ENCODE peak calls at places on chromosomes 6 and 20, in ten cellular contexts. R is PC-3, F is transverse colon, T is OCI-LY7, M is right atrium auricular region, C is cardiac muscle cell, U is Panc1, J is pancreas, V is tibial nerve, S is mucosa of descending colon. Y is an unnamed sample.

GRCh38 chr20:44618318-44618731 is 33.2 kb downstream of the ADA start:
- DNase-seq in R (no peak), F (peak; percentile 51), T (peak; percentile 34), M (no peak), C (no peak), U (no peak), J (no peak), V (no peak), S (peak; percentile 65), Y (no peak)

GRCh38 chr20:5197847-5198650 is 71.2 kb downstream of the CDS2 start:
- DNase-seq in R (no peak), F (no peak), T (no peak), M (no peak), C (no peak), U (no peak), J (no peak), V (no peak), S (no peak), Y (no peak)

GRCh38 chr20:47713941-47714450 is 71.3 kb downstream of the SULF2 start:
- DNase-seq in R (no peak), F (no peak), T (no peak), M (peak; percentile 61), C (no peak), U (no peak), J (no peak), V (peak; percentile 61), S (no peak), Y (no peak)

GRCh38 chr6:119347466-119348307 is 1.9 kb downstream of the MAN1A1 start:
- DNase-seq in R (peak; percentile 38), F (peak; percentile 69), T (peak; percentile 75), M (no peak), C (no peak), U (no peak), J (peak; percentile 58), V (no peak), S (peak; percentile 81), Y (no peak)

GRCh38 chr6:123965894-123966293 is 162.2 kb downstream of the NKAIN2 start:
- DNase-seq in R (peak; percentile 10), F (no peak), T (no peak), M (no peak), C (peak; percentile 5), U (no peak), J (no peak), V (no peak), S (no peak), Y (no peak)

GRCh38 chr6:84635081-84635745 is 129.2 kb downstream of the TBX18 start:
- DNase-seq in R (no peak), F (no peak), T (no peak), M (no peak), C (peak; percentile 90), U (no peak), J (no peak), V (no peak), S (no peak), Y (no peak)

GRCh38 chr6:47743744-47744143 is 38.1 kb upstream of the OPN5 start:
- DNase-seq in R (peak; percentile 78), F (no peak), T (no peak), M (no peak), C (peak; percentile 77), U (no peak), J (no peak), V (no peak), S (no peak), Y (no peak)

GRCh38 chr20:59485576-59486250 is 118.6 kb upstream of the PHACTR3 start:
- DNase-seq in R (no peak), F (no peak), T (no peak), M (no peak), C (no peak), U (no peak), J (no peak), V (no peak), S (no peak), Y (no peak)

GRCh38 chr20:60365063-60365640 is 406.9 kb downstream of the CDH26 start:
- DNase-seq in R (no peak), F (no peak), T (peak; percentile 4), M (no peak), C (no peak), U (no peak), J (no peak), V (no peak), S (no peak), Y (no peak)

GRCh38 chr20:24568842-24569241 is 99.4 kb downstream of the SYNDIG1 start:
- DNase-seq in R (no peak), F (no peak), T (no peak), M (no peak), C (no peak), U (no peak), J (no peak), V (no peak), S (no peak), Y (no peak)

GRCh38 chr6:45741437-45742166 is 274.1 kb downstream of the CLIC5 start:
- DNase-seq in R (no peak), F (peak; percentile 20), T (peak; percentile 19), M (no peak), C (peak; percentile 72), U (no peak), J (no peak), V (peak; percentile 21), S (peak; percentile 50), Y (no peak)

GRCh38 chr6:170575250-170575649 is 9.2 kb downstream of the PDCD2 start:
- DNase-seq in R (peak; percentile 26), F (no peak), T (no peak), M (no peak), C (peak; percentile 20), U (no peak), J (no peak), V (no peak), S (no peak), Y (no peak)

GRCh38 chr6:35582315-35582714 is 69.6 kb upstream of the TULP1 start:
- DNase-seq in R (no peak), F (no peak), T (no peak), M (no peak), C (no peak), U (no peak), J (no peak), V (no peak), S (no peak), Y (no peak)
- H3K4me1 ChIP-seq in R (no peaks in the 10 kb centered on the region), F (peaks cover 6% of the 10 kb centered on the region), T (peaks cover 4% of the 10 kb centered on the region), M (no peaks in the 10 kb centered on the region), C (peaks cover 7% of the 10 kb centered on the region), U (no peaks in the 10 kb centered on the region), J (peaks cover 10% of the 10 kb centered on the region), V (peaks cover 40% of the 10 kb centered on the region), S (no peaks in the 10 kb centered on the region), Y (peaks cover 49% of the 10 kb centered on the region)

DNA sequence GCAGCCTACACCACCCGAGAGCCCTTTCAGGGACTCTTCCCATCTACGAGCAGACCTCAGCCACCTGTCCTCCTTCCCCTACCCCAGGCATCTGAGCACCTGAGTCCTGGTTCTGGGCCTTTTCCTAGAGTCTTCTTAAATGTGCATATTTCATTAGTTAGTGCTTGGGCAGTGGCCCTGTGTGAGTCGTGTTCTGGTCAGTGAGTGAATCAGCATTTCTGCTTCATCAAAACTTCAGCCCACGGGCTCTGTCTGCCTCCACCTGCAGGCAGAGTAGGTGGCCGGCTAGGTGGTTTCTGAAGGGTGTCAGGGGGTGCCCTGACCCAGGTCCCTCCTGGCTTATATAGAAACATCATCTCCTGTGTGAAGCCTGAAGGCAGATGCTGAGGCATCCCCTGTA is 13.9 kb downstream of the IP6K3 start:
- DNase-seq in R (peak; percentile 43), F (no peak), T (no peak), M (no peak), C (no peak), U (no peak), J (no peak), V (no peak), S (no peak), Y (no peak)
- TF ChIP-seq CTCF in R (peak; percentile 10), F (no peak), T (no peak), M (no peak), C (no peak), U (no peak), J (no peak), V (no peak), S (no peak), Y (no peak)

DNA sequence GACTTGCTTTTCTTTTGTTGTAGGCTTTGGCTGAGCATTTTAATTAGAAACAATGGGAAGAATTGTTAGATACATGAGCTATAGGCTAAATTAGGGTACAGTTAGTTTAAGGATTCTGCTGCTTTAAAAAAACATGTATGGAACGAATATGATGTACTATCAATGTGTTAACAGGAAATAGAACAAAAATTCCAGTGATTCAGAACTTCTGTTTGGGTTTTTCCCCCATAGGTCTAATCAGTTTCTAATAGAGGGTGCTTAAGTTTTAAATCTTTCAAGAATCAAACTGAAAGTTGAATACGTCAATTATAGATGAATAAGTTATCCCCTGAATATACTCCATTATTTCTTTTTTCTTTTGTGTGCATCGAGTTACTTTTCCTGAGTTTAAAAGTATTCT is 1.9 kb downstream of the TAB2 start:
- DNase-seq in R (no peak), F (no peak), T (no peak), M (no peak), C (no peak), U (no peak), J (no peak), V (no peak), S (no peak), Y (no peak)
- H3K4me1 ChIP-seq in R (peaks cover 45% of the 10 kb centered on the region), F (peaks cover 2% of the 10 kb centered on the region), T (peaks cover 44% of the 10 kb centered on the region), M (no peaks in the 10 kb centered on the region), C (peaks cover 55% of the 10 kb centered on the region), U (peaks cover 39% of the 10 kb centered on the region), J (peaks cover 17% of the 10 kb centered on the region), V (peaks cover 33% of the 10 kb centered on the region), S (peaks cover 3% of the 10 kb centered on the region), Y (no peaks in the 10 kb centered on the region)

DNA sequence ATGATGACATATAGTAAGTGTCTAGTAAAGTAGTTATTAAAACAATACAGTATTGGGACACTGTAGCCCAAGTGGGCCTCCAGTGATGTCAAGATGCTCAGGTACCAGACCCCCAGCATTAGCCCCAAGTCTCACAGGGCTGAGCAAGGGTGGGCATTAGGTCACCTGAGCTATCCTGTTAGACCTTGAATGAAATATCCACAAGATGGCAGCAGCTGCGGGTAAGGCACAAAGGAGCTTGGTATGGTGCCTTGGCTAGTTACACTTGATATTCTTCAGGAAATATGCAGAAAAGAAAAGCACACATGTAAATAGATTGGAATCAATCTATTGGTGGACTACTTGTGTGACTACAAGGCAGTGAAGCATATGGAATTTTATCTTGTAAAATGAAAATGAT is 701.8 kb upstream of the ADGRB3 start:
- DNase-seq in R (peak; percentile 13), F (no peak), T (peak; percentile 11), M (no peak), C (no peak), U (no peak), J (no peak), V (no peak), S (no peak), Y (no peak)
- TF ChIP-seq CTCF in R (peak; percentile 38), F (no peak), T (peak; percentile 60), M (no peak), C (no peak), U (peak; percentile 36), J (no peak), V (no peak), S (no peak), Y (no peak)

GRCh38 chr20:63061701-63062100 is 54.9 kb upstream of the BHLHE23 start:
- DNase-seq in R (no peak), F (no peak), T (no peak), M (no peak), C (no peak), U (no peak), J (no peak), V (no peak), S (no peak), Y (no peak)
- H3K4me1 ChIP-seq in R (no peaks in the 10 kb centered on the region), F (no peaks in the 10 kb centered on the region), T (no peaks in the 10 kb centered on the region), M (no peaks in the 10 kb centered on the region), C (no peaks in the 10 kb centered on the region), U (no peaks in the 10 kb centered on the region), J (no peaks in the 10 kb centered on the region), V (no peaks in the 10 kb centered on the region), S (no peaks in the 10 kb centered on the region), Y (peaks cover under 1% of the 10 kb centered on the region)

GRCh38 chr6:163416640-163417253 is 2.2 kb downstream of the QKI start:
- DNase-seq in R (peak; percentile 83), F (peak; percentile 39), T (peak; percentile 53), M (no peak), C (peak; percentile 90), U (no peak), J (peak; percentile 53), V (no peak), S (no peak), Y (no peak)
- TF ChIP-seq CTCF in R (peak; percentile 69), F (peak; percentile 53), T (peak; percentile 92), M (peak; percentile 70), C (peak; percentile 63), U (peak; percentile 71), J (peak; percentile 51), V (peak; percentile 66), S (peak; percentile 48), Y (peak; percentile 68)